ENCODE peak calls at places on chromosomes 4 and X, in six cellular contexts. One of them, this sample, is unnamed.

GRCh38 chrX:63657821-63658220 is 127.2 kb downstream of the ARHGEF9 start:
- DNase-seq in H9: no peak
- DNase-seq in neuronal stem cell: no peak
- DNase-seq in IMR-90: peak
- DNase-seq in H1: no peak
- DNase-seq in trophoblast cell: peak
- DNase-seq in this sample: peak

GRCh38 chr4:41545238-41545637 is 7.3 kb downstream of the LIMCH1 start:
- DNase-seq in H9: no peak
- DNase-seq in trophoblast cell: no peak
- DNase-seq in H1: no peak
- DNase-seq in IMR-90: no peak
- DNase-seq in neuronal stem cell: no peak
- DNase-seq in this sample: no peak

GRCh38 chr4:6419452-6420028 is 52.9 kb downstream of the PPP2R2C start:
- DNase-seq in H1: no peak
- DNase-seq in IMR-90: peak
- DNase-seq in trophoblast cell: no peak
- DNase-seq in neuronal stem cell: no peak
- DNase-seq in H9: no peak
- DNase-seq in this sample: no peak

GRCh38 chrX:41027388-41027787 is 57.9 kb upstream of the USP9X start:
- DNase-seq in neuronal stem cell: no peak
- DNase-seq in H9: no peak
- DNase-seq in H1: no peak
- DNase-seq in trophoblast cell: no peak
- DNase-seq in IMR-90: peak
- DNase-seq in this sample: peak

GRCh38 chr4:25299476-25300203 is 12.9 kb upstream of the ZCCHC4 start:
- DNase-seq in IMR-90: no peak
- DNase-seq in neuronal stem cell: no peak
- DNase-seq in H1: no peak
- DNase-seq in H9: no peak
- DNase-seq in trophoblast cell: peak
- DNase-seq in this sample: no peak

GRCh38 chr4:128663325-128663724 is 146.2 kb upstream of the JADE1 start:
- DNase-seq in H1: no peak
- DNase-seq in trophoblast cell: no peak
- DNase-seq in neuronal stem cell: no peak
- DNase-seq in H9: no peak
- DNase-seq in IMR-90: no peak
- DNase-seq in this sample: no peak

GRCh38 chr4:26482508-26483462 is 7.5 kb downstream of the CCKAR start:
- DNase-seq in neuronal stem cell: no peak
- DNase-seq in H1: no peak
- DNase-seq in H9: no peak
- DNase-seq in IMR-90: no peak
- DNase-seq in trophoblast cell: no peak
- DNase-seq in this sample: no peak

GRCh38 chr4:140130677-140131076 is 23.3 kb downstream of the MAML3 start:
- DNase-seq in H9: no peak
- DNase-seq in IMR-90: peak
- DNase-seq in neuronal stem cell: no peak
- DNase-seq in H1: no peak
- DNase-seq in trophoblast cell: peak
- DNase-seq in this sample: no peak

GRCh38 chrX:10859353-10859752 is 239.0 kb upstream of the MID1 start:
- DNase-seq in trophoblast cell: no peak
- DNase-seq in neuronal stem cell: no peak
- DNase-seq in H9: no peak
- DNase-seq in H1: no peak
- DNase-seq in IMR-90: no peak
- DNase-seq in this sample: no peak

GRCh38 chr4:155675709-155676429 is 9.2 kb downstream of the GUCY1A1 start:
- DNase-seq in IMR-90: no peak
- DNase-seq in H1: no peak
- DNase-seq in H9: no peak
- DNase-seq in neuronal stem cell: peak
- DNase-seq in trophoblast cell: no peak
- DNase-seq in this sample: peak

GRCh38 chr4:107666134-107666533 is 53.9 kb downstream of the PAPSS1 start:
- DNase-seq in H1: no peak
- DNase-seq in H9: no peak
- DNase-seq in neuronal stem cell: no peak
- DNase-seq in trophoblast cell: no peak
- DNase-seq in IMR-90: peak
- DNase-seq in this sample: peak

GRCh38 chr4:53197760-53198150 is 168.1 kb downstream of the SCFD2 start:
- DNase-seq in H9: no peak
- DNase-seq in IMR-90: no peak
- DNase-seq in trophoblast cell: no peak
- DNase-seq in neuronal stem cell: no peak
- DNase-seq in H1: no peak
- DNase-seq in this sample: peak

GRCh38 chr4:100269446-100269845 is 79.2 kb upstream of the DDIT4L start:
- DNase-seq in H9: no peak
- DNase-seq in neuronal stem cell: no peak
- DNase-seq in H1: no peak
- DNase-seq in trophoblast cell: no peak
- DNase-seq in IMR-90: no peak
- DNase-seq in this sample: no peak

GRCh38 chrX:84108589-84108988 is 79.4 kb downstream of the RPS6KA6 start:
- DNase-seq in trophoblast cell: no peak
- DNase-seq in H9: peak
- DNase-seq in neuronal stem cell: no peak
- DNase-seq in IMR-90: no peak
- DNase-seq in H1: no peak
- DNase-seq in this sample: no peak

GRCh38 chr4:105145059-105145912 is 1.4 kb upstream of the TET2 start:
- DNase-seq in IMR-90: no peak
- DNase-seq in H1: no peak
- DNase-seq in H9: no peak
- DNase-seq in trophoblast cell: no peak
- DNase-seq in neuronal stem cell: no peak
- DNase-seq in this sample: no peak

GRCh38 chr4:35525192-35525978 is 718.9 kb downstream of the ARAP2 start:
- DNase-seq in trophoblast cell: no peak
- DNase-seq in H9: peak
- DNase-seq in H1: peak
- DNase-seq in neuronal stem cell: no peak
- DNase-seq in IMR-90: no peak
- DNase-seq in this sample: no peak

GRCh38 chr4:87802858-87803257 is 3.5 kb downstream of the IBSP start:
- DNase-seq in neuronal stem cell: no peak
- DNase-seq in H9: no peak
- DNase-seq in IMR-90: no peak
- DNase-seq in trophoblast cell: no peak
- DNase-seq in H1: no peak
- DNase-seq in this sample: no peak
- H3K14ac ChIP-seq in neuronal stem cell: no peak
- H3K14ac ChIP-seq in H9: no peak
- H3K14ac ChIP-seq in IMR-90: no peak
- H3K14ac ChIP-seq in trophoblast cell: no peak
- H3K14ac ChIP-seq in H1: no peak
- H3K14ac ChIP-seq in this sample: no peak

DNA sequence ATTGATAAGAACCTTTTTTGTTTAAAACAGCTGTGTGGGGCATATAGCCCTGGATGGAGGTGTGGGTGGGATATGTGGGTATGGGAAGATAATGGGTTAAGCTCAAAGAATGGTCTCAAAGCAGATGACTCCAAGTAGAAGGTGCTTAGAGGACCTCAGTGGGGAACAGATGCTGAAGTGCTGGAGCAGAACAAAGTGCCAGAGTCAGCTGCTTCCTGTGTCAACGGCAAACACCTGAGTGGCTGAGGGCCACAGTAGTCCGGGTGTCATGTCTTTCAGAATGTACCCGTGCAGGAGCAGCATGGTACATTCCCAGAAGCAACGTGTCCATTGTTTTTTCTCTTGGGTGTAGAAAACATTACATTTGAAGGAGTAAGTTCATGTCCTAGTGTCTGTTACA is 210.6 kb downstream of the CCNG2 start:
- DNase-seq in trophoblast cell: no peak
- DNase-seq in H1: no peak
- DNase-seq in H9: no peak
- DNase-seq in neuronal stem cell: no peak
- DNase-seq in IMR-90: no peak
- DNase-seq in this sample: no peak
- H3K14ac ChIP-seq in trophoblast cell: no peak
- H3K14ac ChIP-seq in H1: no peak
- H3K14ac ChIP-seq in H9: no peak
- H3K14ac ChIP-seq in neuronal stem cell: no peak
- H3K14ac ChIP-seq in IMR-90: no peak
- H3K14ac ChIP-seq in this sample: no peak

GRCh38 chr4:89535251-89535650 is 227.7 kb upstream of the GPRIN3 start:
- DNase-seq in trophoblast cell: no peak
- DNase-seq in IMR-90: peak
- DNase-seq in H1: no peak
- DNase-seq in neuronal stem cell: no peak
- DNase-seq in H9: no peak
- DNase-seq in this sample: no peak
- H3K14ac ChIP-seq in trophoblast cell: no peak
- H3K14ac ChIP-seq in IMR-90: no peak
- H3K14ac ChIP-seq in H1: no peak
- H3K14ac ChIP-seq in neuronal stem cell: no peak
- H3K14ac ChIP-seq in H9: no peak
- H3K14ac ChIP-seq in this sample: no peak

GRCh38 chr4:151417164-151417571 is 8.2 kb downstream of the FHIP1A start:
- DNase-seq in IMR-90: no peak
- DNase-seq in trophoblast cell: no peak
- DNase-seq in H1: no peak
- DNase-seq in H9: no peak
- DNase-seq in neuronal stem cell: no peak
- DNase-seq in this sample: no peak
- H3K14ac ChIP-seq in IMR-90: no peak
- H3K14ac ChIP-seq in trophoblast cell: no peak
- H3K14ac ChIP-seq in H1: no peak
- H3K14ac ChIP-seq in H9: no peak
- H3K14ac ChIP-seq in neuronal stem cell: no peak
- H3K14ac ChIP-seq in this sample: no peak